ENCODE peak calls at places on chromosomes 11 and 22, in eight cellular contexts. Y is caudate nucleus; R is COR-L47; P is activated naive CD8-positive, alpha-beta T cell treated with anti-CD3 and anti-CD28 coated beads, Interleukin-2, amount 50 U/mL, for 24 hours; H is fibroblast of lung; O is cardiac muscle cell; W is ecto neural progenitor cell; S is stimulated activated CD8-positive, alpha-beta memory T cell treated with anti-CD3 and anti-CD28 coated beads, Interleukin-4, amount 100 ng/mL, for 1 hour. Q is an unnamed sample.

GRCh38 chr11:12117200-12117995 is 7.0 kb downstream of the MICAL2 start:
- DNase-seq in P (no peak), S (no peak), W (no peak), H (no peak), O (no peak), R (no peak), Y (no peak), Q (no peak)

GRCh38 chr11:2991477-2992233 is 474 bp downstream of the NAP1L4 start:
- DNase-seq in Y (no peak), H (peak; percentile 38), P (peak; percentile 61), W (no peak), R (peak; percentile 68), S (no peak), O (peak; percentile 65), Q (no peak)

GRCh38 chr22:46052331-46052771 is 75.4 kb upstream of the WNT7B start:
- DNase-seq in O (no peak), S (no peak), W (no peak), R (no peak), P (no peak), Y (no peak), H (peak; percentile 35), Q (no peak)

GRCh38 chr11:94151903-94152677 is 23.4 kb downstream of the PANX1 start:
- DNase-seq in R (no peak), W (no peak), P (peak; percentile 31), O (peak; percentile 67), Y (no peak), S (no peak), H (peak; percentile 89), Q (no peak)

GRCh38 chr22:32534252-32535215 is 59.9 kb downstream of the FBXO7 start:
- DNase-seq in S (no peak), P (no peak), R (no peak), W (peak; percentile 61), H (peak; percentile 53), Y (no peak), O (no peak), Q (no peak)

GRCh38 chr22:45777852-45778172 is 106.2 kb downstream of the ATXN10 start:
- DNase-seq in H (no peak), Y (no peak), R (no peak), O (no peak), W (no peak), S (no peak), P (no peak), Q (no peak)

GRCh38 chr11:10303558-10304363 is 1.1 kb upstream of the ADM start:
- DNase-seq in H (peak; percentile 41), S (no peak), O (peak; percentile 57), Y (no peak), W (no peak), P (no peak), R (no peak), Q (no peak)

GRCh38 chr11:17991799-17992433 is 20.9 kb downstream of the SERGEF start:
- DNase-seq in H (peak; percentile 35), R (peak; percentile 48), Y (no peak), O (peak; percentile 73), W (no peak), P (peak; percentile 32), S (no peak), Q (no peak)

GRCh38 chr11:102111011-102111786 is 952 bp downstream of the YAP1 start:
- DNase-seq in P (peak; percentile 11), S (no peak), Y (no peak), H (peak; percentile 84), R (no peak), W (peak; percentile 95), O (peak; percentile 96), Q (peak; percentile 63)

GRCh38 chr11:12906501-12906900 is 102.6 kb upstream of the RASSF10 start:
- DNase-seq in Y (no peak), R (no peak), W (no peak), O (no peak), H (no peak), S (no peak), P (no peak), Q (no peak)

GRCh38 chr11:62539238-62539925 is 7.2 kb downstream of the AHNAK start:
- DNase-seq in Y (no peak), S (no peak), R (peak; percentile 76), O (peak; percentile 92), P (peak; percentile 71), H (peak; percentile 95), W (no peak), Q (peak; percentile 72)

GRCh38 chr11:126173257-126173656 is 38.2 kb downstream of the RPUSD4 start:
- DNase-seq in Y (no peak), R (no peak), H (no peak), P (no peak), W (no peak), O (no peak), S (no peak), Q (no peak)